ENCODE peak calls at places on chromosomes 7 and 10, in six cellular contexts. W is hepatocyte; P is transverse colon; C is substantia nigra; X is effector memory CD4-positive, alpha-beta T cell; O is prostate gland. R is an unnamed sample.

GRCh38 chr10:110138197-110138812 is 69.1 kb upstream of the MXI1 start:
- DNase-seq in W (peak), P (no peak), C (no peak), X (no peak), O (no peak), R (no peak)

GRCh38 chr10:72889391-72889831 is 4.1 kb upstream of the OIT3 start:
- DNase-seq in W (no peak), P (no peak), C (no peak), X (no peak), O (peak), R (no peak)

GRCh38 chr10:986137-986825 is 2.0 kb upstream of the GTPBP4 start:
- DNase-seq in W (peak), P (no peak), C (no peak), X (no peak), O (no peak), R (no peak)

GRCh38 chr7:39413866-39414668 is 152.1 kb upstream of the YAE1 start:
- DNase-seq in W (peak), P (peak), C (no peak), X (no peak), O (peak), R (no peak)

GRCh38 chr7:27196287-27196739 is 3.6 kb downstream of the HOXA13 start:
- DNase-seq in W (peak), P (peak), C (peak), X (peak), O (peak), R (peak)

GRCh38 chr7:12756841-12757240 is 69.4 kb downstream of the ARL4A start:
- DNase-seq in W (no peak), P (no peak), C (no peak), X (no peak), O (no peak), R (no peak)

GRCh38 chr10:73650537-73651331 is 5.1 kb downstream of the SYNPO2L start:
- DNase-seq in W (no peak), P (no peak), C (no peak), X (no peak), O (no peak), R (peak)

GRCh38 chr7:20075992-20076813 is 141.0 kb downstream of the MACC1 start:
- DNase-seq in W (no peak), P (no peak), C (no peak), X (no peak), O (no peak), R (no peak)

GRCh38 chr10:100972115-100972903 is 3.0 kb downstream of the SEMA4G start:
- DNase-seq in W (no peak), P (no peak), C (no peak), X (no peak), O (no peak), R (no peak)

GRCh38 chr10:90175161-90175681 is 473.8 kb downstream of the KIF20B start:
- DNase-seq in W (no peak), P (no peak), C (no peak), X (no peak), O (no peak), R (no peak)

GRCh38 chr7:22219739-22220493 is 137.0 kb downstream of the RAPGEF5 start:
- DNase-seq in W (no peak), P (no peak), C (no peak), X (no peak), O (no peak), R (no peak)

GRCh38 chr7:116399808-116400207 is 99.7 kb upstream of the CAV2 start:
- DNase-seq in W (peak), P (no peak), C (no peak), X (no peak), O (no peak), R (no peak)
- H3K27ac ChIP-seq in W (no peak), P (no peak), C (no peak), X (no peak), O (no peak), R (no peak)

DNA sequence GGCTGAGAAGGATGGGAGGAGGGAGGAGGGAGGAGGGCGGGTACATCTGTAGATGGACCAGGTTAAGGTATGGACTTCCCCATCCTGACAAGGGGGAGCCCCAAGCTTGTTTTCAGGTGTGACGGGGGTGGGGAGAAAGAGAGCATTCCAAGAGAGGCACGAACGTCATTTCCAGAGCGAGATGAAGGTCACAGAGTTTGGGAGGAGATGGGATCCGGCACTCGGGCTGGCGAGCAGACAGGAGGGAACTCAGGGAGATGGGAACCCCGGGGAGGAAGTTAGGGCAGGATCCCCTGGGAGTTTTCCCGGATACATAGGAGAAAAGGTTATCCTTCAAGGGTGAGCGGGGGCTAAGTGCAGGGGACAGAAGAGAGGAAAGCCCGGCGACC is 118.8 kb downstream of the CUX1 start:
- DNase-seq in W (no peak), P (no peak), C (no peak), X (no peak), O (no peak), R (no peak)
- H3K27ac ChIP-seq in W (peak), P (peak), C (no peak), X (no peak), O (peak), R (no peak)

DNA sequence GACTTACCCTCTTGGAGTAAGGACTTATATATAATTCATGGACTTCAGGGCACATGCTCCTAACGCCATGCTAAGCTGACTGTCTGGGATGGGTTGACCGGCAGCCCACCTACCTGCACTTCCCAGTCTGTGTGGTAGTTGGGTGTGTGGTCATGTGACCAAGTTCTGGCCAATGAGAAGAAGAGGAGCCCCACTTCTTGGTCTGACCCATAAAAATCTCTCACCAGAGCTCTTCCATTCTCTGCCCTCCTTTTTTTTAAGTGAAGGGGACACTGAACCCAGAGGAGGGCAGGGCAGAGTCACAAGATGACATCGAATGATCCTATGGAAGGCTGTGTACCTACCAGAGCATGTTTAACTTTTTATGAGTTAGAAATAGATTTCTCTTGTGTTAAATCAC is 370.1 kb downstream of the FRMD4A start:
- DNase-seq in W (no peak), P (no peak), C (no peak), X (no peak), O (no peak), R (no peak)
- H3K27ac ChIP-seq in W (no peak), P (no peak), C (no peak), X (no peak), O (no peak), R (no peak)

GRCh38 chr10:58982470-58983239 is 193.8 kb upstream of the PHYHIPL start:
- DNase-seq in W (no peak), P (no peak), C (no peak), X (no peak), O (no peak), R (no peak)
- H3K27ac ChIP-seq in W (no peak), P (no peak), C (peak), X (no peak), O (no peak), R (no peak)

DNA sequence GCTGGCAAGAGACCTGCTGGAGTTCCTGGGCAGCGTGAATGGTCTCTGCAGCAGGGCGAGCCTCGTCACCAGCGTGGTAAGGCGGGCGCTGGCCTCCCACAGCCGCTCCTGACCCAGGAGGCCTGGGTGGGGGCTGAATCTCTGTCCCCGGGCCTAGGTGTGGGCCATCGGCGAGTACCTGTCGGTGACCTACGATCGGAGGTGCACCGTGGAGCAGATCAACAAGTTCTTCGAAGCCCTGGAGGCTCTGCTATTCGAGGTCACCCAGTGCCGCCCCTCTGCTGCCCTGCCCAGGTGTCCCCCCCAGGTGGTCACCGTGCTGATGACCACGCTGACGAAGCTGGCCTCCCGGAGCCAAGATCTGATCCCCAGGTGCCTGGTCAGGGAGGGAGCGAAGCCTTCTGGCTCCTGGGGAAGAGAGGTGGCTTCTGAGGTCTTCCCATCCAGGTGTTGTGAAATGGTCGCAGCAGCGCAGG is 15.1 kb downstream of the AP5Z1 start:
- DNase-seq in W (no peak), P (no peak), C (no peak), X (no peak), O (no peak), R (no peak)
- H3K27ac ChIP-seq in W (no peak), P (no peak), C (no peak), X (no peak), O (no peak), R (no peak)

GRCh38 chr10:102555781-102556328 is 52.1 kb downstream of the SUFU start:
- DNase-seq in W (peak), P (no peak), C (no peak), X (no peak), O (peak), R (peak)
- H3K27ac ChIP-seq in W (peak), P (no peak), C (no peak), X (no peak), O (peak), R (no peak)

GRCh38 chr7:155884225-155885161 is 72.2 kb upstream of the SHH start:
- DNase-seq in W (no peak), P (no peak), C (no peak), X (no peak), O (no peak), R (no peak)

GRCh38 chr7:155886391-155887173 is 74.3 kb upstream of the SHH start:
- DNase-seq in W (no peak), P (no peak), C (no peak), X (no peak), O (no peak), R (no peak)

GRCh38 chr7:155883491-155884224 is 71.4 kb upstream of the SHH start:
- DNase-seq in W (no peak), P (no peak), C (no peak), X (no peak), O (no peak), R (no peak)

GRCh38 chr7:155887174-155887525 is 74.9 kb upstream of the SHH start:
- DNase-seq in W (no peak), P (no peak), C (no peak), X (no peak), O (no peak), R (no peak)

GRCh38 chr7:155885162-155886160 is 73.2 kb upstream of the SHH start:
- DNase-seq in W (peak), P (no peak), C (no peak), X (no peak), O (no peak), R (no peak)
- H3K27ac ChIP-seq in W (no peak), P (no peak), C (no peak), X (no peak), O (no peak), R (no peak)

DNA sequence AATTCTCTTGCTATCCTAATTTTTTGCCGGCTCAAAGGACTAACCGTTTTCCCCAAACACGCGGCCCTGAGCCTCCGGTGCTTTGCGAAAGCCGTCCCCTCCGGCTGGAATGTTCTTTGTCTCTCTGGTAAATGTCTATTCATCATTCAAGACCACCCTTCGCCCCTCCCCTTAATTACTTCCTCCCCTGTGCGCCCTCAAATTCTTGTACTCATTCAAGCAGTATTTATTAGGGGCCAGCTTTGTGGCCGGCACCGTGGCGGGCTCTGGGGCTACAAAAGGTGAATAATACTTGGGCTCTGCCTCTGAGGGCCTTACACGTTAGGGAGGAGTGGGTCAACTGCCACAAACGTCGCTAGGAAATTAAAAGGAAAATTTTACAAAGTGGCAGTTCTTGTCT is 1.6 kb upstream of the MEST start:
- DNase-seq in W (no peak), P (no peak), C (no peak), X (no peak), O (no peak), R (no peak)
- H3K27ac ChIP-seq in W (peak), P (no peak), C (no peak), X (no peak), O (no peak), R (no peak)

DNA sequence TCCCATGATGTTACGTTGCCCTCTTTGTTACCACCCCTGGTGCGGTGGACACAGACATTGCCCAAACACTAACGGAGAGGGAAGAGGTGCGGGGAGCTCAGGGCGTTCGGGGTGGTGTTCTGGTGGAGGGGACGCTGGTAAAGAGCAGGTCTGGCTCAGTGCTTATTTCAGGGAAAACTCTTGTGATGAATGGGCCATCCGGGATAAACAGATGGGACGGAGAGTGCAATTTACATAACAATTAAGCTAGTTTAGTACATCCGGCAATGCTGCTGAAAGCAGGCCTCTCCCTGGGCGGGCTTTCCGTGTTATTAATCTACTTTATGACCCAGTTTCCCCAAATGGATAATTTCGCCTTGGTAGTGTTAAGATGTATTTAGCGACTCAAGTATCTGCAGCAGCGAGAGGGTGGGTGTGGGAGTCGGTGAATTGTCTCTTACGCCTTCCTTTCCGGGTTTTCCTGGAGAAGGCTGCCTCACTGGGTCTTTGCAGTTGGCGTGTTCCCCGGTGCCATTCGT is 25.1 kb downstream of the FOXK1 start:
- DNase-seq in W (no peak), P (no peak), C (peak), X (no peak), O (no peak), R (peak)
- H3K27ac ChIP-seq in W (no peak), P (peak), C (peak), X (no peak), O (no peak), R (no peak)

DNA sequence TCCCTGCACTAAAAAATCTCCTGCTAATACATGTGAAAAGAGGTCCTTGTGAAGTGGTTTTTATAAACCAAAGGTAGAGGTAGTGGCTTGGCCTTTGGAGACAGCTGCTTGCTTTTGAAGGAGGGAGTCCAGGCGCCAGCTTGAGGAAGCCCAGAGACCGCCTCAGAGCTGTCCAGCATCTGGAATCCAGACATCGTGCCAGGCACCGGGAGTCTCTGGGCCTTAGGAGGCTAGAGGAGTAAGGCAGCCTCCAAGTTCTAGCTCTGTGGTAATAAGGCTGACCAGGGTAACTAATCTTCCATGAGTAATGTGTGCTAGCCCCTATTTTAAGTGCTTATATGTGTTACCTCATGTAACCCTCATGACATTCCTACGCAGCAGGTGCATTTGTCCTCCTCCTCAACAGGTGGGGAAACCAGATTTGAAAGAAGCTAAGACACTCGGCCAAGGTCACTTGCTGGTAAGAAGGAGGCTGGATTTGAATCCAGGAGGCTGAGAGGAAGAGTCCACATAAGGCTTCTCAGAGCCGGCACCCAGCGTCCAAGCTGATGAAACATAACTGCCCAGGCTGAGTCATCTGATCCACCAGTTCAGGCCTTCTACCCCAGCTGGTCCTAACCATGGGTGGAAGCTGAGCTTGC is 26.1 kb downstream of the PRLHR start:
- DNase-seq in W (no peak), P (no peak), C (no peak), X (no peak), O (no peak), R (no peak)
- H3K27ac ChIP-seq in W (no peak), P (no peak), C (no peak), X (no peak), O (no peak), R (peak)